ENCODE peak calls at places on chromosome 10, in nine cellular contexts. K is spleen, F is HCT116, Z is transverse colon, N is IMR-90, U is body of pancreas, W is heart left ventricle, O is Peyer's patch, B is HepG2. D is an unnamed sample. For H3K36me3, the result is how much of the 10 kb centered on the place peaks cover.

GRCh38 chr10:126734957-126735356 is 64.5 kb upstream of the C10orf90 start:
- DNase-seq in K (no peak), F (no peak), Z (no peak), N (no peak), U (peak), W (no peak), O (no peak), B (peak), D (no peak)

GRCh38 chr10:63376560-63377304 is 89.0 kb downstream of the JMJD1C start:
- DNase-seq in K (no peak), F (no peak), Z (no peak), N (peak), U (no peak), W (no peak), O (no peak), B (no peak), D (no peak)

GRCh38 chr10:29658984-29659769 is 24.4 kb upstream of the SVIL start:
- DNase-seq in K (no peak), F (peak), Z (peak), N (peak), U (no peak), W (peak), O (no peak), B (peak), D (no peak)

GRCh38 chr10:87054373-87055295 is 34.5 kb downstream of the FAM25A start:
- DNase-seq in K (no peak), F (no peak), Z (no peak), N (peak), U (no peak), W (no peak), O (no peak), B (no peak), D (no peak)

GRCh38 chr10:86500846-86501245 is 20.7 kb downstream of the WAPL start:
- DNase-seq in K (no peak), F (no peak), Z (no peak), N (peak), U (no peak), W (no peak), O (no peak), B (no peak), D (no peak)

GRCh38 chr10:18221123-18221522 is 80.9 kb downstream of the CACNB2 start:
- DNase-seq in K (no peak), F (no peak), Z (no peak), N (peak), U (no peak), W (no peak), O (no peak), B (no peak), D (no peak)

GRCh38 chr10:51341216-51341615 is 266.9 kb downstream of the PRKG1 start:
- DNase-seq in K (no peak), F (no peak), Z (no peak), N (no peak), U (no peak), W (no peak), O (no peak), B (no peak), D (no peak)

GRCh38 chr10:60535427-60535826 is 145.8 kb upstream of the ANK3 start:
- DNase-seq in K (no peak), F (no peak), Z (no peak), N (no peak), U (no peak), W (no peak), O (no peak), B (no peak), D (no peak)

GRCh38 chr10:36640626-36641025 is 484.8 kb upstream of the ANKRD30A start:
- DNase-seq in K (no peak), F (no peak), Z (no peak), N (peak), U (no peak), W (no peak), O (no peak), B (no peak), D (no peak)

GRCh38 chr10:78829570-78829969 is 239.2 kb upstream of the ZMIZ1 start:
- DNase-seq in K (no peak), F (no peak), Z (no peak), N (peak), U (no peak), W (no peak), O (no peak), B (no peak), D (no peak)

GRCh38 chr10:113842171-113842570 is 11.7 kb downstream of the DCLRE1A start:
- DNase-seq in K (no peak), F (no peak), Z (no peak), N (no peak), U (no peak), W (no peak), O (no peak), B (no peak), D (no peak)

GRCh38 chr10:6918305-6918704 is 338.2 kb upstream of the PRKCQ start:
- DNase-seq in K (peak), F (no peak), Z (peak), N (no peak), U (peak), W (peak), O (peak), B (no peak), D (no peak)

GRCh38 chr10:18230794-18231193 is 90.6 kb downstream of the CACNB2 start:
- DNase-seq in K (no peak), F (no peak), Z (no peak), N (peak), U (no peak), W (no peak), O (no peak), B (no peak), D (no peak)

GRCh38 chr10:84537447-84537931 is 209.1 kb downstream of the CCSER2 start:
- DNase-seq in K (no peak), F (peak), Z (peak), N (peak), U (peak), W (peak), O (peak), B (peak), D (no peak)

GRCh38 chr10:119104653-119105024 is 726 bp downstream of the DENND10 start:
- DNase-seq in K (peak), F (no peak), Z (peak), N (no peak), U (no peak), W (peak), O (no peak), B (no peak), D (no peak)

GRCh38 chr10:124378817-124379510 is 39.8 kb downstream of the OAT start:
- DNase-seq in K (no peak), F (peak), Z (no peak), N (no peak), U (no peak), W (no peak), O (no peak), B (no peak), D (no peak)

GRCh38 chr10:68516766-68517165 is 10.6 kb downstream of the SLC25A16 start:
- DNase-seq in K (no peak), F (no peak), Z (no peak), N (peak), U (no peak), W (no peak), O (no peak), B (no peak), D (no peak)

GRCh38 chr10:65570143-65571010 is 1355.5 kb upstream of the LRRTM3 start:
- DNase-seq in K (peak), F (peak), Z (peak), N (peak), U (peak), W (peak), O (no peak), B (peak), D (no peak)

GRCh38 chr10:130787821-130788220 is 523.7 kb downstream of the TCERG1L start:
- DNase-seq in K (no peak), F (no peak), Z (no peak), N (no peak), U (no peak), W (no peak), O (no peak), B (no peak), D (no peak)

DNA sequence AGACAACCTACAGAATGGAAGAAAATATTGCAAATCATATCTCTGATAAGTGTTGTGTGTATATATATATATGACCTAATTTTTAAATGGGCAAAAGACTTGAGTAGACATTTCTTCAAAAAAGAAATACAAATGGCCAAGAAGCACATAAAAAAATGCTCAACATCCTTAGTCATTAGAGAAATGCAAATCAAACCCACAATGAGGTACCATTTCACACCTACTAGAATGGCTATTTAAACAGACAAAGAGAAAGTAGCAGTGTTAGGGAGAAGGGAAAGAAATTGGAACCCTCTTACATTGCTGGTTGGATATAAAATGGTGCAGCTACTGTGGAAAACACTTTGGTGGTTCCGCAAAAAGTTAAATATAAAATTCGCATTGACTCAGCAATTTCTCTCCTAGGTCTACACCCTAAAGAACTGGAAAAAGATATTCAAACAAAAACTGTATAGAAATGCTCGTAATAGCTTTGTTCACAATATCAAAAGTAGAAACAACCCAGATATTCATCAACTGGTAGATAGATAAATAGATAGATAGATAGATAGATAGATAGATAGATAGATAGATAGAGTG is 16.3 kb downstream of the ACSL5 start:
- DNase-seq in K (no peak), F (no peak), Z (no peak), N (no peak), U (no peak), W (no peak), O (no peak), B (no peak), D (no peak)
- H3K36me3 ChIP-seq in K (under half), F (under half), Z (under half), N (under half), U (under half), W (under half), O (under half), B (under half), D (under half)

GRCh38 chr10:46218921-46219320 is 67.9 kb upstream of the ANTXRL start:
- DNase-seq in K (no peak), F (no peak), Z (no peak), N (no peak), U (no peak), W (no peak), O (no peak), B (no peak), D (no peak)
- TF ChIP-seq POLR2A in K (no peak), F (no peak), Z (no peak), N (no peak), U (no peak), W (no peak), O (no peak), B (no peak), D (no peak)

GRCh38 chr10:95651346-95652115 is 5.0 kb downstream of the ALDH18A1 start:
- DNase-seq in K (no peak), F (no peak), Z (no peak), N (peak), U (no peak), W (no peak), O (no peak), B (no peak), D (no peak)
- H3K36me3 ChIP-seq in K (under half), F (under half), Z (under half), N (under half), U (under half), W (under half), O (under half), B (under half), D (under half)

DNA sequence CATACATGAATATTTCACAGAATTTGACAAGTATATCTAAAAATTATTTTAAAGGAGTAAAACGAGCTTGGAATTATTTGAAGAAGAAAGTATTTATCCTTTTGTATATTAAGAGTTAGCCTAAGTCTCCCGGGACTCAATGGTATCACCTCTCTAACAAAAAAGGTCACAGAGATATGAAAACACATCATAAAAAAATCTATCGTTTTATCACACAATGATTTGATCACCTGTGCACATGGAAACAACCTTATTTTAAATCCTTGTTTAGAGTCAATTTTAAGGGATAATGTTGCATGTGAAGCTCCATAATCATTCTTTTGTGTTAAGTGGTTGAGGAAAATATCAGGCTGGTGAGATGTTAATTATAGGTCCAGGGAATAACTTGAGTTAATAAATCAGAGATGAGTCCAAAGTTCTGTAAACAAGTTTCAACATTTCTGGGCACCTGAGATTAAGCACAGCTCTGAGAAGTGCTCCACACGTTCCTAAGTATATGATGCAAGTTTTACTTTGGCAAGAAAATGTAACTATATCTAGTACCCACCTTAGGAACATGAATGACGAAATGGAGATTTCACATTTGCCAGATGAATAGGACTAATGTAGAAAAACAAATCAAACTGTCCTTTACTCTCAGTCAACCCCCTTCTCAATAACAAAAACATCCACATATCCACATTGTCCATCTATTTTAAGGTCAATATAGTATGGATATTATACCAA is 148.5 kb upstream of the AKR1E2 start:
- DNase-seq in K (no peak), F (no peak), Z (no peak), N (peak), U (no peak), W (no peak), O (no peak), B (no peak), D (no peak)
- TF ChIP-seq POLR2A in K (no peak), F (no peak), Z (no peak), N (no peak), U (no peak), W (no peak), O (no peak), B (no peak), D (no peak)

GRCh38 chr10:71324743-71325142 is 5.7 kb downstream of the SLC29A3 start:
- DNase-seq in K (no peak), F (no peak), Z (no peak), N (no peak), U (no peak), W (no peak), O (no peak), B (no peak), D (no peak)
- H3K36me3 ChIP-seq in K (under half), F (under half), Z (under half), N (under half), U (under half), W (under half), O (under half), B (under half), D (under half)

DNA sequence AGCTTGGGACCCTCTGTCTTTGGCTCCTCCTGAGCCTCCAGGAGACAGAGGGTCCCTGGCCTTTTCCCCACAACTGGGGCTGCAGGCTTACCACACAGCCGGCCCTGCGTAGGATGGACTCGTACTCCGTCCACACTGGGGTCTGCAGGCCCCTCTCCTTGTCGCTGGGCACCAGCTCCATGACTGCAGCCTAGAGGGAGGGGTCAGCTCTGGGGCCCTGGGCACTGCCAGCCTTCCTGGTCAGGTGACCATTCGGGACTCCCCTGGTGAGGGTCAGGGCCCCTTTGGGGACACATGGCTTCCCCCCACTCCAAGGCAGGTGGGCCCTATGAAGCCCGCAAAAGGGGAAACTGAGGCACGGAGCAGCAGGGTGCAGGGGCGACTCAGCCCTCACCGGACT is 1.3 kb downstream of the FUOM start:
- DNase-seq in K (no peak), F (no peak), Z (no peak), N (no peak), U (no peak), W (no peak), O (no peak), B (no peak), D (no peak)
- TF ChIP-seq POLR2A in K (no peak), F (no peak), Z (no peak), N (no peak), U (no peak), W (no peak), O (no peak), B (peak), D (no peak)

DNA sequence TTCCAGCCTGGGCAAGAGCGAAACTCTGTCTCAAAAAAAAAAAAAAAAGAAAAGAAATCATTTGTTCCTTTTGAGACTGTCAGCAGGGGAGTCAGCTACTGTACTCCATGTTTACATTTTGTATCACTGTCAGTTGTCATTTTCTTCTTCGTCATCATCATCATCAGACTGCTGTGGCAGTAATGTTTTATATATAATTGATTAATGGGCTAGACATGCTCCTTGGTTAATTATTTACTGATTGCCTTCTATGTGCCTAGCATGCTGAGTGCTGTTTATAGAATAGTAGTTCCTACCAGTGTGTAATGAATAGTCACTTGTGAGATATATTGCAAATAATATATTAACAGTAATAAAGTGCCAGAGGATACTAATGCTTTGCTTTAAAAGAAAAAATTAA is 50.5 kb downstream of the VCL start:
- DNase-seq in K (no peak), F (no peak), Z (no peak), N (no peak), U (no peak), W (no peak), O (no peak), B (no peak), D (no peak)
- H3K36me3 ChIP-seq in K (under half), F (under half), Z (under half), N (under half), U (under half), W (under half), O (under half), B (under half), D (under half)

DNA sequence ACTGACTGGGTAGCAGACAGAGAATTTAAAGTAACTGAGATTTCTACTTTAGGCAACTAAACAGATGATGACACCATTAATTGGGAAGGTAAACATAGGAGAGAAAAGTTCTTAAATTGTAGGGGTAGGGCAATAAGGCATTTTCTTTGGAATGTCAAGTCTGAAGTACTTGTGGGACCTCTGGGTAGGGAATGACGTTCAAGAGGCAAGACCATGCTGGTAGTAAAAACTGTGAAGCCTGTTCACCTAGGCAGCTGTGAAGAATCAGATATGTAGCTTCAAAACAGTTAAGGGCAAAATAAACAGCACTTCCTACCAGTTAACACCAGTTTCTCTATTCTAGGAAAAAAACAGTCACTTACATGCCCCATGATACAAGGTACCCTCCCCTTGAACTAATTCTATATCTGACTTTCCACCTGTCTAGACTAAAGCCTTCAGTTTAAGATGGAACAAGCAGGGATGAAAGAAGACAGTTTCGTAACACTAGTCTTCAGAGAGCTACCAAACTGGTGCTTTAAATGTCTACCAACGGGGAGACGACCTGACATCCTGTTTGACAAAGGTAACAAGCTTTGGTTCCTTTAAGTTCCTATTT is 63.1 kb upstream of the KCNIP2 start:
- DNase-seq in K (no peak), F (no peak), Z (no peak), N (no peak), U (no peak), W (no peak), O (no peak), B (no peak), D (no peak)
- TF ChIP-seq POLR2A in K (no peak), F (no peak), Z (no peak), N (no peak), U (no peak), W (no peak), O (no peak), B (no peak), D (no peak)